ENCODE peak calls at places on chromosomes 4 and X, in seven cellular contexts. E is cardiac fibroblast, K is foreskin fibroblast, Z is thoracic aorta, I is brain microvascular endothelial cell, D is heart right ventricle, G is IMR-90. W is an unnamed sample.

GRCh38 chr4:125780159-125780558 is 465.4 kb downstream of the FAT4 start:
- DNase-seq in G (peak; percentile 57), D (no peak), Z (no peak), I (no peak), E (peak; percentile 22), K (peak; percentile 21), W (no peak)

GRCh38 chr4:124754671-124755070 is 42.1 kb upstream of the ANKRD50 start:
- DNase-seq in G (peak; percentile 70), D (no peak), Z (no peak), K (no peak), I (no peak), E (no peak), W (no peak)

GRCh38 chr4:42843694-42844093 is 48.8 kb upstream of the GRXCR1 start:
- DNase-seq in I (no peak), G (no peak), D (no peak), Z (no peak), E (no peak), K (no peak), W (no peak)

GRCh38 chr4:29459926-29460325 is 1260.2 kb upstream of the PCDH7 start:
- DNase-seq in I (no peak), E (no peak), Z (no peak), K (no peak), G (peak; percentile 63), D (no peak), W (no peak)

GRCh38 chr4:1465173-1466033 is 59.2 kb upstream of the NKX1-1 start:
- DNase-seq in Z (no peak), G (no peak), D (peak; percentile 8), I (no peak), K (no peak), E (no peak), W (no peak)

GRCh38 chr4:6469144-6469543 is 3.3 kb downstream of the PPP2R2C start:
- DNase-seq in I (no peak), D (no peak), Z (no peak), K (no peak), G (no peak), E (no peak), W (no peak)

GRCh38 chrX:15600745-15601144 is at the start of gene ACE2:
- DNase-seq in K (no peak), E (no peak), G (no peak), D (peak; percentile 9), I (no peak), Z (no peak), W (no peak)

GRCh38 chr4:1156069-1156468 is 16.3 kb downstream of the SPON2 start:
- DNase-seq in Z (no peak), D (no peak), K (no peak), G (no peak), I (no peak), E (no peak), W (no peak)

GRCh38 chr4:164224871-164225270 is 529.1 kb upstream of the SMIM31 start:
- DNase-seq in G (no peak), Z (no peak), D (no peak), I (no peak), E (no peak), K (no peak), W (no peak)

GRCh38 chrX:134682081-134682480 is 23.8 kb upstream of the PLAC1 start:
- DNase-seq in G (no peak), E (no peak), D (no peak), K (no peak), Z (no peak), I (no peak), W (no peak)

GRCh38 chr4:138951764-138952163 is 63.8 kb upstream of the NOCT start:
- DNase-seq in I (no peak), Z (no peak), D (no peak), G (no peak), K (no peak), E (no peak), W (no peak)

GRCh38 chrX:122565952-122566351 is 618.1 kb upstream of the GRIA3 start:
- DNase-seq in Z (peak; percentile 1), D (peak; percentile 7), G (peak; percentile 90), I (peak; percentile 85), E (peak; percentile 36), K (peak; percentile 95), W (peak; percentile 94)

GRCh38 chr4:55069248-55069647 is 56.1 kb downstream of the KDR start:
- DNase-seq in D (no peak), E (peak; percentile 72), K (peak; percentile 6), G (no peak), Z (no peak), I (peak; percentile 61), W (no peak)

GRCh38 chr4:25423548-25423947 is 46.5 kb downstream of the ANAPC4 start:
- DNase-seq in G (no peak), Z (no peak), K (no peak), I (no peak), E (no peak), D (no peak), W (no peak)

GRCh38 chr4:82785248-82786003 is 13.2 kb downstream of the SCD5 start:
- DNase-seq in D (no peak), Z (no peak), K (peak; percentile 90), E (peak; percentile 92), G (peak; percentile 88), I (peak; percentile 94), W (peak; percentile 74)

GRCh38 chrX:154486052-154486395 is 391 bp downstream of the UBL4A start:
- DNase-seq in E (no peak), I (no peak), Z (no peak), D (peak; percentile 44), G (no peak), K (no peak), W (no peak)

GRCh38 chr4:161376275-161376674 is 787.5 kb downstream of the FSTL5 start:
- DNase-seq in K (peak; percentile 2), Z (no peak), I (no peak), E (no peak), D (no peak), G (no peak), W (no peak)

GRCh38 chr4:183905081-183905592 is at the start of gene STOX2:
- DNase-seq in I (peak; percentile 18), K (no peak), E (peak; percentile 48), G (peak; percentile 55), D (peak; percentile 88), Z (peak; percentile 48), W (no peak)

GRCh38 chr4:1205641-1206298 is 33.4 kb upstream of the SPON2 start:
- DNase-seq in D (peak; percentile 15), E (no peak), I (no peak), Z (peak; percentile 1), G (no peak), K (no peak), W (no peak)

GRCh38 chrX:69424161-69424560 is 80.0 kb upstream of the NALF2 start:
- DNase-seq in D (no peak), E (peak; percentile 25), I (no peak), Z (no peak), K (peak; percentile 0), G (peak; percentile 16), W (no peak)

DNA sequence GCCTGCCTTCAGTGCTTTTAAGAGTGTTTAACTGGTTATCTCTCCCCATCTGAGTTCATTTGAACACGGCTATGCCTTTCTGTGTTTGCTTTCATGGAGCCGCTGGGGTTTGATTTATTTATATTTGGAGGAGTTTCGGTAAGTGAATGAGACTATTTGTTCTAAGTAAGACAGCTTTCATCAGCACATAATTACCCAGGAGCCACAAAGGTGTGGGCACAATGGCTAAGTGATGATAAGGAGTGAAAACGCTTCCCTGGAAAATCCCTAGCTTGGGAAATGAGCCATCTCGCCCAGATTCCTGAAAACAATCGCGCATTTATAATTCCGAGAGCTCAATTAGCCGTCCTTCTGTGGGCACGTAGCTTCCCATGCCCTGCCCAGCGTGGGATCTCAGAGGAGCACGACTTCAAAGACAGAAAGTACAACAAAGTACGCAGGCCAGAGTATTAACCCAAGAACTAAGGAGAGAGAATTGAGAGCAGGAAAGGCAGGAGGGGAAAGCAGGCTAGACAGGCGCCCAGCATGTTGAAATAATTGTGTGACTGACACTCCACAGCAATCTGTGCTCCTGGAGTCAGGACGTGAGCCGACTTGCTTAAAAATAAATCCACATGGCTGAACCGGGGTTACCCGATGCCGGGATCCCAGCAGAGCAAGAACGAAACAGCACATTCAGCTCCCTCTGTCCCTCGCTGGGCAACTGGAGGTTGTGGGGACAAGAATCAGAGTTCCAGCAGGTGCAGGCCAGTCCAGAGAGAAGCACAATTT is 99.0 kb downstream of the DHRSX start:
- DNase-seq in E (no peak), I (no peak), D (peak; percentile 22), G (no peak), K (peak; percentile 24), Z (no peak), W (no peak)
- H3K4me3 ChIP-seq in E (no peak overlapping the region), I (no peak overlapping the region), D (peak overlapping the region; percentile 24), G (no peak overlapping the region), K (no peak overlapping the region), Z (no peak overlapping the region), W (no peak overlapping the region)

DNA sequence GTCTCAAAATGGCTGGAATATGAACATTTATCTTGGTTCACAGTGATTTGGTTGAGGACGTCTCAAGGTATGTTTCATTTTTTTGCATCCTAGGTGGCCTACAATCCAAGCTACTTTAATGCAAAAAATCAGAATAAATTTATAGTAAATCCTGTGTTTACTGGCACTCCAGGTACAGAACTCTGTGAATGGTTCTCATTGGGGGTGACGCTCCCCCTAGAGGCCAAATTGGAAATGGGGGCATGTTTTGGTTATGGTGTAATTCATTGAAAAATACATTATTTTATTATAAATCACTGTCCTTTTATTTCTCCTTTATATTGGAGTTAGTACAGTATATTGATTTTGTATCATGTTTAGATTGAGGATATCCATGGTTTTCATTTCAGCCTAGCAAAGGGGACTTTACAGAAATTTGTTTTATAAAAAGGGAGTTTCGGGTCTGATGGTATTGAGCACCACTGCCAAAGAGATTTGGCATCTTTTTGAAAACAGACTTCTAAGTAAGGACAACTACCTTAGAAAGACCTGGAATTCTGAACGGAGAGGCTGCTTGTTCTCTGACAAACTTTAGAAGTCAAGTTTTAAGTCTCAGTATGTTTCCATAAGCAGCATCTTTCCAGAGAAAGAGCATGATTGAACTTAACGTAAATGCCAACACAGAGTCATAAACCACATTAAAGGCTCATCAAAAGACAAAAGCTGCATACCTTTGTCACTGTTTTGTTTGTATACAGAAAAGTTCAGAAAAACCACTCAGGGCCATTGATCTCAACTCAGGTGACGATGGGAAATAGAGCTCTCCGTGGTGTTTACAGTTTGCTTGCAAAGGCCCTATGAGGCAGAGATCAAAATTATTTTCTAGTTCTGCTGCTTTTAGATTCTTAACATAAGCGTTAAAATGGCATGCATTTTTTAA is 19.4 kb downstream of the MTM1 start:
- DNase-seq in E (peak; percentile 46), K (peak; percentile 6), D (no peak), G (no peak), I (peak; percentile 4), Z (no peak), W (no peak)
- TF ChIP-seq CTCF in E (peak; percentile 50), K (peak; percentile 65), D (peak; percentile 69), G (peak; percentile 52), I (peak; percentile 76), Z (peak; percentile 50), W (peak; percentile 71)

GRCh38 chr4:2651998-2652397 is 104.1 kb downstream of the TNIP2 start:
- DNase-seq in I (no peak), K (no peak), Z (no peak), E (no peak), D (no peak), G (no peak), W (no peak)
- H3K4me3 ChIP-seq in I (no peak overlapping the region), K (no peak overlapping the region), Z (no peak overlapping the region), E (no peak overlapping the region), D (no peak overlapping the region), G (no peak overlapping the region), W (no peak overlapping the region)

GRCh38 chr4:154545689-154546088 is 4.5 kb downstream of the PLRG1 start:
- DNase-seq in K (no peak), D (no peak), I (no peak), G (no peak), E (no peak), Z (no peak), W (no peak)

GRCh38 chr4:154551872-154552686 is 1.9 kb upstream of the PLRG1 start:
- DNase-seq in K (peak; percentile 76), G (peak; percentile 82), Z (peak; percentile 6), I (peak; percentile 83), E (peak; percentile 89), D (peak; percentile 43), W (peak; percentile 44)

GRCh38 chr4:154549894-154550790 is at the start of gene PLRG1:
- DNase-seq in G (peak; percentile 91), D (peak; percentile 98), E (peak; percentile 96), I (peak; percentile 94), Z (peak; percentile 89), K (peak; percentile 94), W (peak; percentile 82)
- TF ChIP-seq CTCF in G (no peak), D (peak; percentile 40), E (peak; percentile 26), I (peak; percentile 29), Z (peak; percentile 50), K (no peak), W (no peak)

W was measured in HFF-Myc.